ENCODE peak calls at places on chromosome 20, in six cellular contexts. Y is A172; K is HT1080; T is tibial nerve; C is cardiac fibroblast; I is stimulated activated naive CD4-positive, alpha-beta T cell treated with Interleukin-2 at 50 U/mL for 16 hours. P is an unnamed sample.

GRCh38 chr20:2753456-2754040 is 46.9 kb downstream of the CPXM1 start:
- DNase-seq in Y (no peak), K (no peak), T (no peak), C (no peak), I (no peak), P (no peak)

GRCh38 chr20:55054443-55054842 is 579.0 kb downstream of the DOK5 start:
- DNase-seq in Y (no peak), K (peak), T (no peak), C (no peak), I (no peak), P (no peak)

GRCh38 chr20:38617011-38617829 is 15.6 kb downstream of the ARHGAP40 start:
- DNase-seq in Y (peak), K (peak), T (no peak), C (peak), I (no peak), P (no peak)

GRCh38 chr20:62301111-62301668 is 1.6 kb upstream of the ADRM1 start:
- DNase-seq in Y (no peak), K (no peak), T (no peak), C (no peak), I (no peak), P (no peak)

GRCh38 chr20:61023612-61024011 is 228.4 kb upstream of the CDH4 start:
- DNase-seq in Y (no peak), K (no peak), T (no peak), C (no peak), I (no peak), P (no peak)

GRCh38 chr20:32893263-32893877 is 34.6 kb downstream of the EFCAB8 start:
- DNase-seq in Y (no peak), K (no peak), T (no peak), C (no peak), I (no peak), P (no peak)

GRCh38 chr20:53917145-53918009 is 153.0 kb downstream of the BCAS1 start:
- DNase-seq in Y (peak), K (no peak), T (peak), C (peak), I (no peak), P (no peak)

GRCh38 chr20:48556956-48557355 is 270.8 kb downstream of the PREX1 start:
- DNase-seq in Y (no peak), K (no peak), T (no peak), C (no peak), I (no peak), P (no peak)

GRCh38 chr20:63047946-63048345 is 41.2 kb upstream of the BHLHE23 start:
- DNase-seq in Y (no peak), K (no peak), T (no peak), C (no peak), I (no peak), P (no peak)

GRCh38 chr20:32364554-32365208 is 6.5 kb downstream of the ASXL1 start:
- DNase-seq in Y (no peak), K (no peak), T (no peak), C (no peak), I (no peak), P (no peak)

GRCh38 chr20:40286991-40287531 is 402.0 kb downstream of the MAFB start:
- DNase-seq in Y (no peak), K (no peak), T (no peak), C (no peak), I (no peak), P (no peak)

GRCh38 chr20:1803216-1804128 is 91.7 kb upstream of the SIRPA start:
- DNase-seq in Y (no peak), K (no peak), T (peak), C (peak), I (no peak), P (peak)

GRCh38 chr20:57437672-57438330 is 46.6 kb downstream of the RBM38 start:
- DNase-seq in Y (no peak), K (no peak), T (no peak), C (no peak), I (no peak), P (no peak)

GRCh38 chr20:17556842-17557674 is 12.8 kb upstream of the DSTN start:
- DNase-seq in Y (peak), K (no peak), T (peak), C (no peak), I (no peak), P (peak)

GRCh38 chr20:24662756-24663399 is 193.4 kb downstream of the SYNDIG1 start:
- DNase-seq in Y (no peak), K (no peak), T (no peak), C (no peak), I (no peak), P (no peak)

GRCh38 chr20:53738039-53738944 is 144.7 kb upstream of the ZNF217 start:
- DNase-seq in Y (peak), K (no peak), T (peak), C (peak), I (no peak), P (peak)

GRCh38 chr20:25206063-25206403 is 10.5 kb downstream of the ENTPD6 start:
- DNase-seq in Y (no peak), K (no peak), T (no peak), C (no peak), I (no peak), P (no peak)

GRCh38 chr20:38649275-38649891 is 47.8 kb downstream of the ARHGAP40 start:
- DNase-seq in Y (no peak), K (no peak), T (no peak), C (peak), I (no peak), P (peak)

GRCh38 chr20:41470362-41471095 is 103.9 kb upstream of the EMILIN3 start:
- DNase-seq in Y (no peak), K (no peak), T (no peak), C (no peak), I (no peak), P (no peak)

GRCh38 chr20:44091026-44091425 is 96.0 kb downstream of the JPH2 start:
- DNase-seq in Y (no peak), K (no peak), T (no peak), C (no peak), I (no peak), P (no peak)

GRCh38 chr20:39269031-39269461 is 306.9 kb downstream of the DHX35 start:
- DNase-seq in Y (peak), K (peak), T (peak), C (peak), I (no peak), P (peak)

GRCh38 chr20:50339196-50339901 is 148.7 kb downstream of the CEBPB start:
- DNase-seq in Y (peak), K (peak), T (no peak), C (no peak), I (no peak), P (no peak)

GRCh38 chr20:33781133-33781532 is 30.0 kb upstream of the CHMP4B start:
- DNase-seq in Y (no peak), K (no peak), T (no peak), C (no peak), I (no peak), P (no peak)

GRCh38 chr20:41014557-41015088 is 14.0 kb upstream of the TOP1 start:
- DNase-seq in Y (no peak), K (no peak), T (no peak), C (peak), I (no peak), P (no peak)